ENCODE peak calls at places on chromosomes 13 and 19, in nine cellular contexts. S, G, N, L, M, Z, D, Q and P are unnamed samples.

GRCh38 chr19:14112809-14113385 is 4.7 kb downstream of the PRKACA start:
- DNase-seq in S (no peak), G (no peak), N (no peak), L (no peak), M (no peak), Z (no peak), D (no peak), Q (no peak), P (no peak)

GRCh38 chr13:33679658-33680012 is 138.3 kb upstream of the RFC3 start:
- DNase-seq in S (no peak), G (no peak), N (no peak), L (no peak), M (no peak), Z (no peak), D (no peak), Q (no peak), P (no peak)

GRCh38 chr19:1221141-1221903 is 15.7 kb downstream of the STK11 start:
- DNase-seq in S (no peak), G (no peak), N (peak; percentile 63), L (no peak), M (no peak), Z (no peak), D (no peak), Q (peak; percentile 61), P (no peak)

GRCh38 chr19:47122359-47123335 is 8.0 kb upstream of the SAE1 start:
- DNase-seq in S (no peak), G (no peak), N (no peak), L (no peak), M (no peak), Z (no peak), D (no peak), Q (no peak), P (no peak)

GRCh38 chr19:41595258-41595889 is 19.4 kb downstream of the CEACAM21 start:
- DNase-seq in S (peak; percentile 56), G (peak; percentile 74), N (peak; percentile 57), L (peak; percentile 82), M (peak; percentile 78), Z (peak; percentile 36), D (peak; percentile 66), Q (peak; percentile 19), P (peak; percentile 5)

GRCh38 chr19:40947114-40947513 is 44.0 kb upstream of the CYP2B6 start:
- DNase-seq in S (no peak), G (no peak), N (no peak), L (no peak), M (no peak), Z (no peak), D (no peak), Q (no peak), P (no peak)

GRCh38 chr19:8445488-8446001 is 770 bp downstream of the HNRNPM start:
- DNase-seq in S (peak; percentile 51), G (peak; percentile 47), N (peak; percentile 58), L (peak; percentile 26), M (no peak), Z (peak; percentile 2), D (peak; percentile 68), Q (peak; percentile 25), P (no peak)

GRCh38 chr13:79867248-79867647 is 386.3 kb downstream of the NDFIP2 start:
- DNase-seq in S (no peak), G (no peak), N (no peak), L (no peak), M (no peak), Z (no peak), D (no peak), Q (no peak), P (no peak)

GRCh38 chr19:34274827-34275625 is 20.7 kb downstream of the GARRE1 start:
- DNase-seq in S (no peak), G (no peak), N (no peak), L (no peak), M (no peak), Z (no peak), D (no peak), Q (no peak), P (no peak)

GRCh38 chr13:74103196-74103595 is 31.0 kb downstream of the KLF12 start:
- DNase-seq in S (no peak), G (no peak), N (no peak), L (no peak), M (no peak), Z (no peak), D (no peak), Q (no peak), P (no peak)

GRCh38 chr19:14731200-14731599 is 41.4 kb downstream of the ZNF333 start:
- DNase-seq in S (no peak), G (no peak), N (no peak), L (no peak), M (no peak), Z (no peak), D (no peak), Q (no peak), P (no peak)

GRCh38 chr19:49801966-49802661 is 11.0 kb downstream of the FUZ start:
- DNase-seq in S (no peak), G (no peak), N (peak; percentile 74), L (no peak), M (no peak), Z (no peak), D (no peak), Q (peak; percentile 33), P (peak; percentile 93)